ENCODE peak calls at places on chromosome 19, in eight cellular contexts. Y, H, M, V, J, O, P and L are unnamed samples.

GRCh38 chr19:50925734-50926133 is 14.5 kb upstream of the KLK4 start:
- DNase-seq in Y (no peak), H (no peak), M (no peak), V (no peak), J (no peak), O (no peak), P (no peak), L (no peak)

GRCh38 chr19:33325920-33326319 is 23.6 kb upstream of the CEBPA start:
- DNase-seq in Y (no peak), H (no peak), M (no peak), V (no peak), J (no peak), O (peak; percentile 17), P (no peak), L (no peak)

GRCh38 chr19:21492932-21493906 is 12.2 kb upstream of the ZNF429 start:
- DNase-seq in Y (no peak), H (no peak), M (no peak), V (no peak), J (no peak), O (no peak), P (no peak), L (no peak)

GRCh38 chr19:18589380-18590272 is 1.0 kb downstream of the REX1BD start:
- DNase-seq in Y (peak; percentile 85), H (peak; percentile 70), M (peak; percentile 76), V (peak; percentile 87), J (no peak), O (no peak), P (peak; percentile 39), L (peak; percentile 71)

GRCh38 chr19:45884682-45885555 is 1.0 kb downstream of the IRF2BP1 start:
- DNase-seq in Y (peak; percentile 75), H (no peak), M (peak; percentile 68), V (peak; percentile 70), J (no peak), O (no peak), P (no peak), L (no peak)

GRCh38 chr19:1269478-1270167 is 491 bp downstream of the CIRBP start:
- DNase-seq in Y (peak; percentile 77), H (peak; percentile 89), M (peak; percentile 75), V (peak; percentile 88), J (peak; percentile 81), O (peak; percentile 79), P (no peak), L (peak; percentile 83)

GRCh38 chr19:41887711-41888382 is 4.9 kb downstream of the ARHGEF1 start:
- DNase-seq in Y (peak; percentile 28), H (peak; percentile 87), M (no peak), V (peak; percentile 96), J (peak; percentile 82), O (peak; percentile 59), P (peak; percentile 54), L (peak; percentile 78)

GRCh38 chr19:19214892-19215291 is 3.1 kb downstream of the NCAN start:
- DNase-seq in Y (peak; percentile 59), H (no peak), M (peak; percentile 80), V (peak; percentile 30), J (no peak), O (no peak), P (no peak), L (no peak)

GRCh38 chr19:39502640-39503417 is 4.1 kb downstream of the DLL3 start:
- DNase-seq in Y (peak; percentile 73), H (peak; percentile 49), M (peak; percentile 90), V (peak; percentile 76), J (peak; percentile 59), O (no peak), P (peak; percentile 80), L (peak; percentile 64)

GRCh38 chr19:47495478-47496372 is 11.7 kb upstream of the KPTN start:
- DNase-seq in Y (no peak), H (no peak), M (no peak), V (no peak), J (no peak), O (no peak), P (no peak), L (no peak)

GRCh38 chr19:11361037-11361770 is 6.0 kb downstream of the PLPPR2 start:
- DNase-seq in Y (no peak), H (peak; percentile 66), M (peak; percentile 70), V (no peak), J (no peak), O (no peak), P (no peak), L (no peak)

GRCh38 chr19:14405758-14406644 is 13.1 kb downstream of the DDX39A start:
- DNase-seq in Y (peak; percentile 84), H (peak; percentile 83), M (peak; percentile 100), V (peak; percentile 93), J (peak; percentile 89), O (peak; percentile 53), P (peak; percentile 85), L (peak; percentile 81)

GRCh38 chr19:49475191-49475932 is 1.3 kb downstream of the FLT3LG start:
- DNase-seq in Y (no peak), H (no peak), M (no peak), V (peak; percentile 47), J (no peak), O (no peak), P (no peak), L (no peak)

GRCh38 chr19:34181111-34181864 is 9.0 kb downstream of the LSM14A start:
- DNase-seq in Y (peak; percentile 20), H (no peak), M (no peak), V (no peak), J (no peak), O (no peak), P (no peak), L (no peak)

GRCh38 chr19:40640744-40641143 is 39.6 kb downstream of the LTBP4 start:
- DNase-seq in Y (peak; percentile 46), H (no peak), M (no peak), V (no peak), J (no peak), O (no peak), P (no peak), L (no peak)

GRCh38 chr19:38656171-38656981 is 8.9 kb downstream of the ACTN4 start:
- DNase-seq in Y (peak; percentile 61), H (no peak), M (no peak), V (peak; percentile 62), J (peak; percentile 30), O (no peak), P (no peak), L (peak; percentile 40)

GRCh38 chr19:3656073-3656746 is 29.6 kb upstream of the CACTIN start:
- DNase-seq in Y (no peak), H (no peak), M (no peak), V (no peak), J (no peak), O (no peak), P (no peak), L (no peak)

GRCh38 chr19:39126593-39127187 is 1.1 kb downstream of the PAK4 start:
- DNase-seq in Y (no peak), H (peak; percentile 54), M (no peak), V (no peak), J (no peak), O (no peak), P (no peak), L (no peak)

GRCh38 chr19:14003279-14004051 is 2.7 kb downstream of the RFX1 start:
- DNase-seq in Y (no peak), H (no peak), M (peak; percentile 64), V (peak; percentile 37), J (no peak), O (no peak), P (no peak), L (no peak)

GRCh38 chr19:3667766-3668165 is 32.5 kb downstream of the PIP5K1C start:
- DNase-seq in Y (no peak), H (no peak), M (no peak), V (no peak), J (no peak), O (no peak), P (no peak), L (no peak)

GRCh38 chr19:55638864-55639359 is 1.9 kb upstream of the ZNF580 start:
- DNase-seq in Y (peak; percentile 70), H (no peak), M (peak; percentile 86), V (peak; percentile 83), J (no peak), O (no peak), P (no peak), L (no peak)

GRCh38 chr19:12785431-12786011 is 5.8 kb upstream of the JUNB start:
- DNase-seq in Y (peak; percentile 78), H (peak; percentile 74), M (peak; percentile 50), V (no peak), J (no peak), O (no peak), P (no peak), L (no peak)

GRCh38 chr19:48815870-48816501 is 5.2 kb upstream of the BCAT2 start:
- DNase-seq in Y (no peak), H (no peak), M (peak; percentile 52), V (peak; percentile 35), J (no peak), O (no peak), P (no peak), L (no peak)

GRCh38 chr19:28289294-28290063 is 923.5 kb downstream of the UQCRFS1 start:
- DNase-seq in Y (no peak), H (no peak), M (no peak), V (no peak), J (no peak), O (peak; percentile 53), P (no peak), L (no peak)

GRCh38 chr19:53088091-53088490 is 15.1 kb downstream of the ZNF160 start:
- DNase-seq in Y (no peak), H (no peak), M (no peak), V (no peak), J (no peak), O (no peak), P (no peak), L (no peak)

GRCh38 chr19:3778899-3779723 is 7.1 kb downstream of the MATK start:
- DNase-seq in Y (no peak), H (no peak), M (no peak), V (no peak), J (no peak), O (no peak), P (no peak), L (no peak)

GRCh38 chr19:2503521-2504109 is 27.7 kb downstream of the GADD45B start:
- DNase-seq in Y (peak; percentile 63), H (no peak), M (peak; percentile 6), V (peak; percentile 93), J (peak; percentile 68), O (no peak), P (peak; percentile 32), L (peak; percentile 65)

GRCh38 chr19:11578342-11579142 is 1.1 kb upstream of the ACP5 start:
- DNase-seq in Y (peak; percentile 32), H (peak; percentile 93), M (peak; percentile 98), V (peak; percentile 28), J (no peak), O (no peak), P (no peak), L (peak; percentile 16)

GRCh38 chr19:33724723-33725060 is 72.0 kb upstream of the KCTD15 start:
- DNase-seq in Y (no peak), H (no peak), M (no peak), V (no peak), J (no peak), O (no peak), P (no peak), L (no peak)

GRCh38 chr19:14672043-14672872 is 2.4 kb downstream of the ADGRE3 start:
- DNase-seq in Y (peak; percentile 90), H (no peak), M (peak; percentile 87), V (no peak), J (no peak), O (no peak), P (no peak), L (no peak)

GRCh38 chr19:956747-957451 is 27.2 kb upstream of the WDR18 start:
- DNase-seq in Y (no peak), H (no peak), M (no peak), V (no peak), J (no peak), O (no peak), P (no peak), L (no peak)

GRCh38 chr19:55118401-55118991 is 1.1 kb upstream of the PPP1R12C start:
- DNase-seq in Y (peak; percentile 91), H (peak; percentile 76), M (peak; percentile 74), V (peak; percentile 50), J (no peak), O (peak; percentile 50), P (no peak), L (no peak)

GRCh38 chr19:29547981-29548380 is 22.2 kb downstream of the VSTM2B start:
- DNase-seq in Y (no peak), H (peak; percentile 12), M (no peak), V (no peak), J (no peak), O (no peak), P (no peak), L (no peak)

GRCh38 chr19:4582112-4582553 is 22.6 kb upstream of the SEMA6B start:
- DNase-seq in Y (no peak), H (no peak), M (no peak), V (no peak), J (no peak), O (no peak), P (no peak), L (no peak)